ENCODE peak calls at places on chromosomes 12 and 14, in ten cellular contexts. S is GM23248; W is GM12864; R is GM03348; M is CD8-positive, alpha-beta T cell; E is GM12878; N is stimulated activated CD4-positive, alpha-beta T cell treated with anti-CD3 and anti-CD28 coated beads, Interleukin-15, amount 100 ng/mL, for 24 hours; G is D341Med; I is activated naive CD4-positive, alpha-beta T cell treated with anti-CD3 and anti-CD28 coated beads, Interleukin-2, amount 50 U/mL, for 16 hours; V is Right ventricle myocardium superior. Y is an unnamed sample.

GRCh38 chr14:29895591-29896043 is 32.0 kb downstream of the PRKD1 start:
- DNase-seq in S (no peak), W (no peak), R (no peak), M (no peak), E (no peak), N (no peak), G (no peak), I (no peak), V (no peak), Y (peak)

GRCh38 chr12:111268738-111269572 is 99.9 kb downstream of the PHETA1 start:
- DNase-seq in S (peak), W (no peak), R (no peak), M (no peak), E (no peak), N (peak), G (peak), I (peak), V (no peak), Y (peak)

GRCh38 chr12:31000751-31001150 is 72.9 kb upstream of the DDX11 start:
- DNase-seq in S (peak), W (no peak), R (peak), M (no peak), E (no peak), N (no peak), G (no peak), I (no peak), V (peak), Y (no peak)

GRCh38 chr12:88591343-88591742 is 11.1 kb upstream of the KITLG start:
- DNase-seq in S (no peak), W (no peak), R (no peak), M (no peak), E (no peak), N (no peak), G (no peak), I (no peak), V (no peak), Y (no peak)

GRCh38 chr12:105444809-105445102 is 114.3 kb downstream of the C12orf75 start:
- DNase-seq in S (peak), W (no peak), R (no peak), M (no peak), E (no peak), N (no peak), G (no peak), I (no peak), V (no peak), Y (no peak)

GRCh38 chr14:99426796-99427346 is 53.8 kb downstream of the SETD3 start:
- DNase-seq in S (no peak), W (no peak), R (no peak), M (no peak), E (no peak), N (no peak), G (no peak), I (no peak), V (no peak), Y (no peak)

GRCh38 chr12:116278259-116278595 is 734 bp upstream of the MED13L start:
- DNase-seq in S (no peak), W (no peak), R (no peak), M (no peak), E (no peak), N (no peak), G (no peak), I (no peak), V (no peak), Y (peak)

GRCh38 chr14:106556665-106557289 is 1030.4 kb downstream of the TMEM121 start:
- DNase-seq in S (no peak), W (no peak), R (no peak), M (peak), E (no peak), N (peak), G (peak), I (peak), V (peak), Y (peak)

GRCh38 chr12:110317921-110318320 is 36.9 kb downstream of the ATP2A2 start:
- DNase-seq in S (peak), W (no peak), R (peak), M (no peak), E (no peak), N (no peak), G (no peak), I (no peak), V (no peak), Y (no peak)

GRCh38 chr14:102732924-102733323 is 44.3 kb upstream of the TRAF3 start:
- DNase-seq in S (no peak), W (no peak), R (no peak), M (no peak), E (no peak), N (no peak), G (no peak), I (no peak), V (no peak), Y (no peak)

GRCh38 chr14:100132161-100132902 is 27.1 kb downstream of the DEGS2 start:
- DNase-seq in S (peak), W (no peak), R (peak), M (no peak), E (no peak), N (no peak), G (no peak), I (no peak), V (no peak), Y (no peak)

GRCh38 chr12:57864811-57865751 is 18.6 kb upstream of the CTDSP2 start:
- DNase-seq in S (peak), W (no peak), R (peak), M (no peak), E (no peak), N (peak), G (peak), I (peak), V (peak), Y (no peak)

GRCh38 chr14:50018236-50019210 is 97.8 kb downstream of the VCPKMT start:
- DNase-seq in S (peak), W (no peak), R (no peak), M (no peak), E (no peak), N (no peak), G (no peak), I (no peak), V (no peak), Y (no peak)

GRCh38 chr12:20885552-20885951 is 75.0 kb downstream of the SLCO1B3 start:
- DNase-seq in S (no peak), W (no peak), R (no peak), M (no peak), E (no peak), N (no peak), G (no peak), I (no peak), V (no peak), Y (no peak)

GRCh38 chr12:95608252-95609033 is 57.2 kb upstream of the USP44 start:
- DNase-seq in S (peak), W (no peak), R (peak), M (no peak), E (no peak), N (no peak), G (no peak), I (no peak), V (peak), Y (no peak)

GRCh38 chr12:16062611-16063010 is 151.5 kb downstream of the DERA start:
- DNase-seq in S (peak), W (no peak), R (peak), M (no peak), E (no peak), N (no peak), G (no peak), I (no peak), V (no peak), Y (no peak)

GRCh38 chr12:82366182-82366581 is 7.9 kb downstream of the METTL25 start:
- DNase-seq in S (peak), W (no peak), R (peak), M (no peak), E (no peak), N (no peak), G (peak), I (no peak), V (no peak), Y (no peak)

GRCh38 chr14:24261256-24261968 is 1.6 kb downstream of the TGM1 start:
- DNase-seq in S (no peak), W (no peak), R (no peak), M (no peak), E (no peak), N (no peak), G (no peak), I (no peak), V (no peak), Y (no peak)

GRCh38 chr12:66197413-66198055 is 8.5 kb downstream of the IRAK3 start:
- DNase-seq in S (peak), W (no peak), R (peak), M (no peak), E (no peak), N (no peak), G (no peak), I (no peak), V (no peak), Y (no peak)

GRCh38 chr12:29552324-29552927 is 54.9 kb upstream of the OVCH1 start:
- DNase-seq in S (peak), W (peak), R (peak), M (peak), E (no peak), N (peak), G (peak), I (peak), V (peak), Y (peak)

GRCh38 chr14:56874375-56874774 is 64.1 kb upstream of the OTX2 start:
- DNase-seq in S (peak), W (no peak), R (no peak), M (no peak), E (no peak), N (peak), G (peak), I (no peak), V (no peak), Y (no peak)

GRCh38 chr14:26794731-26795130 is 196.9 kb upstream of the NOVA1 start:
- DNase-seq in S (peak), W (no peak), R (peak), M (no peak), E (no peak), N (no peak), G (no peak), I (no peak), V (no peak), Y (no peak)

GRCh38 chr12:75260316-75260715 is 50.7 kb upstream of the KCNC2 start:
- DNase-seq in S (no peak), W (no peak), R (no peak), M (no peak), E (no peak), N (no peak), G (no peak), I (no peak), V (no peak), Y (no peak)

GRCh38 chr14:58899317-58899713 is 261.6 kb downstream of the DACT1 start:
- DNase-seq in S (peak), W (no peak), R (peak), M (no peak), E (no peak), N (no peak), G (no peak), I (no peak), V (no peak), Y (no peak)

GRCh38 chr12:48160807-48161206 is 3.5 kb upstream of the ASB8 start:
- DNase-seq in S (peak), W (no peak), R (no peak), M (no peak), E (no peak), N (no peak), G (no peak), I (no peak), V (peak), Y (no peak)

GRCh38 chr12:106987846-106988245 is 900 bp upstream of the MTERF2 start:
- DNase-seq in S (no peak), W (no peak), R (no peak), M (no peak), E (no peak), N (no peak), G (no peak), I (no peak), V (no peak), Y (no peak)

GRCh38 chr14:52000019-52000582 is 10.8 kb downstream of the RTRAF start:
- DNase-seq in S (peak), W (no peak), R (no peak), M (no peak), E (no peak), N (no peak), G (no peak), I (no peak), V (no peak), Y (no peak)

GRCh38 chr12:6788972-6789905 is at the start of gene CD4:
- DNase-seq in S (no peak), W (no peak), R (no peak), M (no peak), E (no peak), N (peak), G (no peak), I (peak), V (peak), Y (no peak)

GRCh38 chr12:90062799-90063198 is 354.2 kb upstream of the ATP2B1 start:
- DNase-seq in S (no peak), W (no peak), R (no peak), M (no peak), E (no peak), N (no peak), G (peak), I (no peak), V (no peak), Y (no peak)

GRCh38 chr14:96960598-96961116 is 163.5 kb downstream of the VRK1 start:
- DNase-seq in S (no peak), W (no peak), R (no peak), M (no peak), E (no peak), N (no peak), G (no peak), I (no peak), V (no peak), Y (no peak)

GRCh38 chr12:87870493-87870892 is 158.7 kb downstream of the C12orf50 start:
- DNase-seq in S (no peak), W (no peak), R (no peak), M (no peak), E (no peak), N (no peak), G (no peak), I (no peak), V (no peak), Y (no peak)

GRCh38 chr12:56631790-56632700 is 1.9 kb upstream of the BAZ2A start:
- DNase-seq in S (peak), W (peak), R (peak), M (no peak), E (no peak), N (peak), G (peak), I (peak), V (peak), Y (peak)

GRCh38 chr14:25698111-25698510 is 648.2 kb upstream of the STXBP6 start:
- DNase-seq in S (no peak), W (no peak), R (no peak), M (no peak), E (no peak), N (no peak), G (no peak), I (no peak), V (no peak), Y (no peak)

GRCh38 chr14:68392393-68393085 is 400.3 kb downstream of the ZFP36L1 start:
- DNase-seq in S (no peak), W (no peak), R (no peak), M (no peak), E (no peak), N (no peak), G (no peak), I (no peak), V (peak), Y (no peak)

GRCh38 chr12:48601013-48601756 is 31.3 kb upstream of the LALBA start:
- DNase-seq in S (peak), W (peak), R (no peak), M (no peak), E (peak), N (no peak), G (no peak), I (no peak), V (no peak), Y (no peak)

GRCh38 chr14:67738740-67739504 is 37.2 kb downstream of the RDH12 start:
- DNase-seq in S (peak), W (no peak), R (peak), M (no peak), E (no peak), N (peak), G (no peak), I (no peak), V (peak), Y (peak)

GRCh38 chr12:12070674-12071661 is at the start of gene BCL2L14:
- DNase-seq in S (peak), W (no peak), R (no peak), M (no peak), E (peak), N (peak), G (no peak), I (no peak), V (no peak), Y (no peak)

GRCh38 chr14:62692490-62693106 is 352.7 kb downstream of the KCNH5 start:
- DNase-seq in S (no peak), W (no peak), R (no peak), M (no peak), E (no peak), N (no peak), G (no peak), I (no peak), V (no peak), Y (no peak)

GRCh38 chr12:49244161-49244560 is 20.7 kb upstream of the TUBA1C start:
- DNase-seq in S (peak), W (no peak), R (peak), M (no peak), E (no peak), N (no peak), G (no peak), I (no peak), V (no peak), Y (no peak)

GRCh38 chr14:28778718-28779117 is 12.1 kb downstream of the FOXG1 start:
- DNase-seq in S (no peak), W (no peak), R (no peak), M (no peak), E (no peak), N (no peak), G (no peak), I (no peak), V (no peak), Y (no peak)